ENCODE peak calls at places on chromosomes 7 and 10, in six cellular contexts. D is H1, M is HCT116, L is GM12878, J is K562, V is HepG2. H is an unnamed sample.

GRCh38 chr7:104127204-104127603 is 80.6 kb downstream of the ORC5 start:
- DNase-seq in D (no peak), M (no peak), L (no peak), J (no peak), V (no peak), H (no peak)

GRCh38 chr7:26441640-26442277 is 150.1 kb downstream of the SNX10 start:
- DNase-seq in D (no peak), M (no peak), L (no peak), J (no peak), V (no peak), H (no peak)

GRCh38 chr10:110827410-110827809 is 44.3 kb upstream of the PDCD4 start:
- DNase-seq in D (no peak), M (no peak), L (no peak), J (no peak), V (peak), H (no peak)

GRCh38 chr7:50367098-50367497 is 62.6 kb downstream of the IKZF1 start:
- DNase-seq in D (no peak), M (no peak), L (no peak), J (no peak), V (no peak), H (no peak)

GRCh38 chr10:74244097-74244685 is 93.2 kb downstream of the ADK start:
- DNase-seq in D (no peak), M (peak), L (no peak), J (no peak), V (peak), H (peak)

GRCh38 chr10:97531401-97531985 is 32.8 kb downstream of the UBTD1 start:
- DNase-seq in D (no peak), M (no peak), L (no peak), J (no peak), V (no peak), H (no peak)

GRCh38 chr7:102186306-102186705 is 100.4 kb upstream of the SH2B2 start:
- DNase-seq in D (no peak), M (no peak), L (no peak), J (no peak), V (no peak), H (no peak)

GRCh38 chr10:122480146-122480833 is 18.9 kb downstream of the HTRA1 start:
- DNase-seq in D (no peak), M (no peak), L (no peak), J (no peak), V (no peak), H (no peak)

GRCh38 chr7:119879837-119880236 is 393.1 kb upstream of the KCND2 start:
- DNase-seq in D (no peak), M (no peak), L (no peak), J (peak), V (no peak), H (no peak)

GRCh38 chr7:43630466-43630865 is 47.6 kb downstream of the STK17A start:
- DNase-seq in D (no peak), M (no peak), L (no peak), J (no peak), V (no peak), H (no peak)

GRCh38 chr7:47254081-47255006 is 327.6 kb downstream of the TNS3 start:
- DNase-seq in D (peak), M (no peak), L (no peak), J (peak), V (peak), H (peak)

GRCh38 chr10:22693371-22693784 is 21.0 kb downstream of the PIP4K2A start:
- DNase-seq in D (no peak), M (no peak), L (no peak), J (peak), V (no peak), H (no peak)

GRCh38 chr7:128448751-128449300 is 6.9 kb upstream of the HILPDA start:
- DNase-seq in D (no peak), M (no peak), L (no peak), J (no peak), V (no peak), H (no peak)

DNA sequence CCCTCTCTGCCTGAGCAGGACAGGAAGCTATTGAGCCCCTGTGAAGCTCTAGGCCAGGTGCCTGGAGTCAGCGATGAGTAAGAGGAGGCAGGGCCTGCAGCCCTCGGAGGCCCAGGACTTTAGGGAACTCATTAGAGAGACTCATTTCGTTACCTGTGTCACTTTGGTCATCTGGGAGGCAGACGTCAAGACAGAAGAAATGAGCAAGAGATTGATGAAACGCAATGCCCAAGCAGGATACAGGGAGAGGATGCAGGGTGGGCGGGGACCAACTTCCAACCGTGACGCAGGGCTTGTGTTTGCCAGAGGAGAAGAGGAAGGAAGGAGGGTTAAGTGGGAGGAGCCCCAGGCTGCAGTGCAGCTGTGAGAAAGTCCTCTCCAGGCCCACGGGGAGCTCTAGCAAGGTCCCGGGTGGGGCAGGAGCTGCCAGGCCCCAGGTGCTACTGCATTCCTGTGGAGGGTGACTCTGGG is 26.4 kb upstream of the GNA12 start:
- DNase-seq in D (no peak), M (peak), L (no peak), J (no peak), V (no peak), H (no peak)
- H3K9ac ChIP-seq in D (no peak), M (peak), L (no peak), J (no peak), V (no peak), H (peak)

GRCh38 chr10:126158537-126158936 is 229.7 kb downstream of the ADAM12 start:
- DNase-seq in D (no peak), M (no peak), L (no peak), J (no peak), V (no peak), H (no peak)

GRCh38 chr10:126156012-126156411 is 232.3 kb downstream of the ADAM12 start:
- DNase-seq in D (no peak), M (no peak), L (no peak), J (no peak), V (no peak), H (no peak)

GRCh38 chr10:126158090-126158489 is 230.2 kb downstream of the ADAM12 start:
- DNase-seq in D (no peak), M (no peak), L (no peak), J (no peak), V (no peak), H (no peak)

GRCh38 chr10:126157127-126157526 is 231.2 kb downstream of the ADAM12 start:
- DNase-seq in D (no peak), M (no peak), L (no peak), J (no peak), V (no peak), H (no peak)

DNA sequence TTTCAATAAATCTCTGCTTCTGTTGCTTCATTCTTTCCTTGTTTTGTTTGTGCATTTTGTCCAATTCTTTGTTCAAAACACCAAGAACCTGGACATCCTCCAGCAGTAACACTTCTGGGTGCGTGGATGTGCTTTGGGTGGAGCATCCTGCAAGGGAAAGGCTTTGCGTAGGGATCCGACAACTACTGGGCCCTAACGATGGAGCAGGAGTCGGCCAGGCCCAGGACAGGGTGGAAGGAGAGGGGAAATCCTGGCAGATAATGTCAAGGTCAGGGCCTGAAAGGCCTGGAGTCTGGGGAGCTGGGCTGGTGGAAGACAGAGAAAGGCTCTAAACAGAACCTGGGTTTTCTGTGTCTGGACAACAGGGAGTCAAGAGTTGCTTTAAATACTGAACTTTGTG is 231.7 kb downstream of the ADAM12 start:
- DNase-seq in D (no peak), M (no peak), L (no peak), J (no peak), V (no peak), H (no peak)
- H3K4me3 ChIP-seq in D (no peak), M (no peak), L (no peak), J (no peak), V (no peak), H (no peak)

DNA sequence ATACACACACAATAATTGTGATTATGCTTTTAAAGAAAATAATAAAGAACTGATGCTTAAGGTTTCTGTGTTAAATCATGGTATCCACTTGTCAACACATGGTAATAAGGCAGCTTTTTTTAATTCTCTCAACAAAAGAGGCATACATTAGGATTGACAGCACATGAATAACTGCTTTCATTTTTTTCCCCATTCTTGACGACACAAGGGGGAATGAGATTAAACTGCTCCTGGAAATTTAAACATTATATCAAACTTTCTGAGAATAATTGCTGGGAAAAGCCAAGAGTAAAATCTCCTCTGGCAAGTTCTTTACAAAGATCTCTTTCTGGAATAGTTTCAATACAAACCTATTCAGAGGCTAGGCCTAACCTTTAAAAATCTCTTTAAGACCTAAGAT is 99.0 kb upstream of the GPR22 start:
- DNase-seq in D (no peak), M (no peak), L (no peak), J (no peak), V (no peak), H (no peak)
- TF ChIP-seq ZNF274 in D (no peak), M (no peak), L (no peak), J (no peak), V (no peak), H (no peak)

DNA sequence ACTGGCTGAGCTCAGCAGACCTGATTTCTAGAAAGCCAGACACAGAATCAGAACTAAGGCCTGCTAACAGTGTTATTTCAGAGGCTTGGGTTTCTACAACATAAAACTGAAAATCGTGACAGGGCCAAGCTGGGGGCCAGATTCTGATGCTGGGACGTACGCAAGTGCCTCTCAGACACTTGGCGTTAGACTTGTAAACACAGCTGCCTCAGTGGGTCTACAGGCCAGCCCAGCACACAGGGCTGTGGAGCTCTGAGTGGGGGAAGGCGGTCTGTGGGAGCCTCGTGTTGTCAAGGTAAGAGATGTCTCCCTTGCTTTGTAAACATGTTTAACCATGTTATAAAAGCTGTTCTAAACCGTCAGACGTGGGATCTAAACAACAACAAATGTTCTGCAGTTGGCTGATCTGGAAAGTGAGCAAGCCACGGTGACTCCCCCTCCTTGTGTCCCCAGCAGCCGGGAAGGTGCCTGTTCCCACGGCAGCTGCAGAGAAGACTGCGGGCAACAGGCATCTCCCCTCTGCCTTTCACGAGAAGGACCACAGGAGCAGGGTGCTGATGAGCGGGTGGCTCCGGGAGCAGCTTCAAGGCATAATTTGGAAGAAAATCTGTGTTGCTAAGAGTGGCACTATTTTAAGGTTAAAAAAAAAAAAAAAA is 67.8 kb downstream of the ZRANB1 start:
- DNase-seq in D (no peak), M (no peak), L (no peak), J (no peak), V (no peak), H (no peak)
- H3K9ac ChIP-seq in D (no peak), M (no peak), L (no peak), J (no peak), V (no peak), H (no peak)